ENCODE peak calls at places on chromosome 3, in four cellular contexts. One of them, this sample, is unnamed.

GRCh38 chr3:55167586-55168317 is 239.9 kb upstream of the LRTM1 start:
- DNase-seq in CD8-positive, alpha-beta T cell: no peak
- DNase-seq in AG09309: no peak
- DNase-seq in small intestine: no peak
- DNase-seq in this sample: no peak

GRCh38 chr3:42526616-42527367 is 24.3 kb downstream of the VIPR1 start:
- DNase-seq in CD8-positive, alpha-beta T cell: peak; percentile 14
- DNase-seq in AG09309: no peak
- DNase-seq in small intestine: no peak
- DNase-seq in this sample: no peak

GRCh38 chr3:152376351-152377183 is 107.8 kb downstream of the MBNL1 start:
- DNase-seq in CD8-positive, alpha-beta T cell: no peak
- DNase-seq in AG09309: no peak
- DNase-seq in small intestine: no peak
- DNase-seq in this sample: no peak

GRCh38 chr3:23136054-23136453 is 67.1 kb upstream of the UBE2E2 start:
- DNase-seq in CD8-positive, alpha-beta T cell: no peak
- DNase-seq in AG09309: no peak
- DNase-seq in small intestine: no peak
- DNase-seq in this sample: no peak

GRCh38 chr3:169241928-169242751 is 421.4 kb downstream of the MECOM start:
- DNase-seq in CD8-positive, alpha-beta T cell: no peak
- DNase-seq in AG09309: no peak
- DNase-seq in small intestine: peak; percentile 42
- DNase-seq in this sample: no peak

GRCh38 chr3:189001559-189001958 is 170.2 kb upstream of the TPRG1 start:
- DNase-seq in CD8-positive, alpha-beta T cell: no peak
- DNase-seq in AG09309: peak; percentile 27
- DNase-seq in small intestine: no peak
- DNase-seq in this sample: no peak

GRCh38 chr3:172591876-172592771 is 68.9 kb upstream of the TNFSF10 start:
- DNase-seq in CD8-positive, alpha-beta T cell: peak; percentile 52
- DNase-seq in AG09309: no peak
- DNase-seq in small intestine: peak; percentile 87
- DNase-seq in this sample: no peak

GRCh38 chr3:50138266-50139230 is 16.6 kb upstream of the SEMA3F start:
- DNase-seq in CD8-positive, alpha-beta T cell: no peak
- DNase-seq in AG09309: no peak
- DNase-seq in small intestine: no peak
- DNase-seq in this sample: no peak

GRCh38 chr3:33636125-33636855 is 81.8 kb downstream of the CLASP2 start:
- DNase-seq in CD8-positive, alpha-beta T cell: no peak
- DNase-seq in AG09309: peak; percentile 35
- DNase-seq in small intestine: peak; percentile 17
- DNase-seq in this sample: no peak

GRCh38 chr3:192850501-192850981 is 67.1 kb downstream of the MB21D2 start:
- DNase-seq in CD8-positive, alpha-beta T cell: no peak
- DNase-seq in AG09309: no peak
- DNase-seq in small intestine: peak; percentile 97
- DNase-seq in this sample: no peak

GRCh38 chr3:141081141-141081795 is 30.1 kb downstream of the SPSB4 start:
- DNase-seq in CD8-positive, alpha-beta T cell: no peak
- DNase-seq in AG09309: no peak
- DNase-seq in small intestine: no peak
- DNase-seq in this sample: no peak

GRCh38 chr3:120683671-120684301 is 1.7 kb upstream of the HGD start:
- DNase-seq in CD8-positive, alpha-beta T cell: no peak
- DNase-seq in AG09309: no peak
- DNase-seq in small intestine: peak; percentile 16
- DNase-seq in this sample: no peak

GRCh38 chr3:16415911-16416310 is 97.6 kb downstream of the RFTN1 start:
- DNase-seq in CD8-positive, alpha-beta T cell: no peak
- DNase-seq in AG09309: no peak
- DNase-seq in small intestine: no peak
- DNase-seq in this sample: no peak

GRCh38 chr3:77303943-77304778 is 264.3 kb downstream of the ROBO2 start:
- DNase-seq in CD8-positive, alpha-beta T cell: no peak
- DNase-seq in AG09309: no peak
- DNase-seq in small intestine: no peak
- DNase-seq in this sample: no peak

GRCh38 chr3:97689962-97690361 is 74.6 kb upstream of the ARL6 start:
- DNase-seq in CD8-positive, alpha-beta T cell: no peak
- DNase-seq in AG09309: no peak
- DNase-seq in small intestine: no peak
- DNase-seq in this sample: no peak

GRCh38 chr3:76954412-76954811 is 85.5 kb upstream of the ROBO2 start:
- DNase-seq in CD8-positive, alpha-beta T cell: no peak
- DNase-seq in AG09309: no peak
- DNase-seq in small intestine: no peak
- DNase-seq in this sample: no peak

GRCh38 chr3:10182950-10183349 is 18.2 kb downstream of the IRAK2 start:
- DNase-seq in CD8-positive, alpha-beta T cell: no peak
- DNase-seq in AG09309: no peak
- DNase-seq in small intestine: no peak
- DNase-seq in this sample: no peak

GRCh38 chr3:112773864-112774263 is 72.8 kb downstream of the CD200R1L start:
- DNase-seq in CD8-positive, alpha-beta T cell: peak; percentile 5
- DNase-seq in AG09309: no peak
- DNase-seq in small intestine: peak; percentile 87
- DNase-seq in this sample: no peak

GRCh38 chr3:134372405-134373277 is 1.6 kb downstream of the AMOTL2 start:
- DNase-seq in CD8-positive, alpha-beta T cell: no peak
- DNase-seq in AG09309: no peak
- DNase-seq in small intestine: no peak
- DNase-seq in this sample: no peak

DNA sequence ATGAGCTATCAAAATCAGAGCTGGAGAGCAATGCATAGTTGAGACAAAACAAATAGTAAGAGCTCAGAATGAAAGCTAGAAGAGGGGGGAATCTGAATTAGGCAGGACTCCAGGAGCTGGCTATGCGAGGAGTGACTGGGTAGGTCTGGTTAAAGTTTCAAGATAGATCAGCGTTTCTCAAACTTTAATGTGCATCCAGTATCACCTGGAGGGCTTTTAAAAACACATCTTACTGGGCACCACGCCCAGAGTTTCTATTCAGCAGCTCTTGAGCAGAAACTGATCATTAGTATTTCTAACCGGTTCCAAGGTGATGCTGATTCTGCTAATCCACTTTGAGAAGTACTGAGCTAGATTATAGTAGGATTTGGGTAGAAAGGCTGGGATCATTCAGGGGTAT is 96.2 kb upstream of the ACP3 start:
- DNase-seq in CD8-positive, alpha-beta T cell: no peak
- DNase-seq in AG09309: no peak
- DNase-seq in small intestine: no peak
- DNase-seq in this sample: no peak
- H3K4me3 ChIP-seq in CD8-positive, alpha-beta T cell: no peak overlapping the region
- H3K4me3 ChIP-seq in AG09309: no peak overlapping the region
- H3K4me3 ChIP-seq in small intestine: no peak overlapping the region
- H3K4me3 ChIP-seq in this sample: no peak overlapping the region

DNA sequence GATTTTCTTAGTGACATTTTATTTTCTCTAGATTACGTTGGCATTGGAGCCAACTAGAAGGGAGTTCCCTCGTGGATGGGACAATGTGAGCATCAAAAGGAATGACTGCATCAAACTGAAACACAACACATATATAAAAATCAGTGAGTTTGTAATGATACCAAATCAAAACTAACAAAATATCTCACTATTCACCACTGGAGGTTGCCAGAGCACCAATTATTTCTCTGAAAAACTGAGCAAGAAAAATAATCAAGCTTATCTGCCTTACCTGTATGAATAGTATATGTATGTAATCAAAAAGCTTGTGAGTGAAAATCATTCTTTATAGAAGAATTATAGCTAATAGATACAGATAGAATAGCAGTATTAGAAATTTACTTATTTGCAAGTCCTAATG is 46.8 kb upstream of the OTOL1 start:
- DNase-seq in CD8-positive, alpha-beta T cell: no peak
- DNase-seq in AG09309: no peak
- DNase-seq in small intestine: no peak
- DNase-seq in this sample: no peak
- H3K4me3 ChIP-seq in CD8-positive, alpha-beta T cell: no peak overlapping the region
- H3K4me3 ChIP-seq in AG09309: no peak overlapping the region
- H3K4me3 ChIP-seq in small intestine: no peak overlapping the region
- H3K4me3 ChIP-seq in this sample: no peak overlapping the region

DNA sequence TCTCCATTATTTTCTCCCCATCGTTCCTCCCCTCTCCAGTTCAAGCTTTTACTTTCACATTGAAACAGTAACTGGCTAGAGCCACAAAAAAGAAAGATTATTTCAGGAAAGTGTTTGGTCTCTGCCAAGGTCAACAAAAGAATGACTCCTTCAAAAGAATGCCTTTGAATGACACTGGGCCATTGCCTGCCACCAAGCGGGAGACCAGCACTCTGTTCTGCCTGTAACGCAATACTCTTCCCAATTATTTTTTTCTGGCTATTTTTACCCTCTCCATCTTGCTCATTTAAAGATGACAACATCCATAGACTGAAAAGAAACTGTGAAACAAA is 37.3 kb downstream of the EHHADH start:
- DNase-seq in CD8-positive, alpha-beta T cell: no peak
- DNase-seq in AG09309: no peak
- DNase-seq in small intestine: no peak
- DNase-seq in this sample: no peak
- H3K4me3 ChIP-seq in CD8-positive, alpha-beta T cell: no peak overlapping the region
- H3K4me3 ChIP-seq in AG09309: no peak overlapping the region
- H3K4me3 ChIP-seq in small intestine: no peak overlapping the region
- H3K4me3 ChIP-seq in this sample: no peak overlapping the region

GRCh38 chr3:69197455-69197854 is 75.1 kb upstream of the LMOD3 start:
- DNase-seq in CD8-positive, alpha-beta T cell: no peak
- DNase-seq in AG09309: no peak
- DNase-seq in small intestine: no peak
- DNase-seq in this sample: no peak
- H3K4me3 ChIP-seq in CD8-positive, alpha-beta T cell: no peak overlapping the region
- H3K4me3 ChIP-seq in AG09309: no peak overlapping the region
- H3K4me3 ChIP-seq in small intestine: no peak overlapping the region
- H3K4me3 ChIP-seq in this sample: no peak overlapping the region

GRCh38 chr3:3129579-3129978 is 2.8 kb downstream of the TRNT1 start:
- DNase-seq in CD8-positive, alpha-beta T cell: no peak
- DNase-seq in AG09309: no peak
- DNase-seq in small intestine: no peak
- DNase-seq in this sample: no peak

GRCh38 chr3:3126477-3127431 is at the start of gene TRNT1:
- DNase-seq in CD8-positive, alpha-beta T cell: peak; percentile 94
- DNase-seq in AG09309: peak; percentile 62
- DNase-seq in small intestine: peak; percentile 94
- DNase-seq in this sample: peak; percentile 96

GRCh38 chr3:3127432-3128010 is 781 bp downstream of the TRNT1 start:
- DNase-seq in CD8-positive, alpha-beta T cell: no peak
- DNase-seq in AG09309: no peak
- DNase-seq in small intestine: peak; percentile 11
- DNase-seq in this sample: no peak

DNA sequence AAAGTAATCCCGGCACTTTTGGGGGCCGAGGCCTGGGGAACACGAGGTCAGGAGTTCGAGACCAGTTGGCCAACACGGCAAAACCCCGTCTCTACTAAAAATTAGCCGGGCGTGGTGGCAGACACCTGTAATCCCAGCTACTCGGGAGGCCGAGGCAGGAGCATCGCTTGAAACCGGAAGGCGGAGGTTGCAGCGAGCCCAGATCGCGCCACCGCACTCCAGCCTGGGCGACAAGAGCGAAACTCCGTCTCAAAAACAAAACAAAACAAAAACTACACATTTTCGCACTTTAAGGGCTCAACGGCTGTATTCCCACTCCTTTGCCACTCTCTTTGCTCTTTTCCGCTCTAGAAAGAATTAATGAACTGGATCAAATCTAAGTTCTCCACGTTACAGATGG is 763 bp upstream of the TRNT1 start:
- DNase-seq in CD8-positive, alpha-beta T cell: no peak
- DNase-seq in AG09309: no peak
- DNase-seq in small intestine: no peak
- DNase-seq in this sample: no peak
- H3K4me3 ChIP-seq in CD8-positive, alpha-beta T cell: peak overlapping the region; percentile 93
- H3K4me3 ChIP-seq in AG09309: peak overlapping the region; percentile 70
- H3K4me3 ChIP-seq in small intestine: peak overlapping the region; percentile 76
- H3K4me3 ChIP-seq in this sample: peak overlapping the region; percentile 97

DNA sequence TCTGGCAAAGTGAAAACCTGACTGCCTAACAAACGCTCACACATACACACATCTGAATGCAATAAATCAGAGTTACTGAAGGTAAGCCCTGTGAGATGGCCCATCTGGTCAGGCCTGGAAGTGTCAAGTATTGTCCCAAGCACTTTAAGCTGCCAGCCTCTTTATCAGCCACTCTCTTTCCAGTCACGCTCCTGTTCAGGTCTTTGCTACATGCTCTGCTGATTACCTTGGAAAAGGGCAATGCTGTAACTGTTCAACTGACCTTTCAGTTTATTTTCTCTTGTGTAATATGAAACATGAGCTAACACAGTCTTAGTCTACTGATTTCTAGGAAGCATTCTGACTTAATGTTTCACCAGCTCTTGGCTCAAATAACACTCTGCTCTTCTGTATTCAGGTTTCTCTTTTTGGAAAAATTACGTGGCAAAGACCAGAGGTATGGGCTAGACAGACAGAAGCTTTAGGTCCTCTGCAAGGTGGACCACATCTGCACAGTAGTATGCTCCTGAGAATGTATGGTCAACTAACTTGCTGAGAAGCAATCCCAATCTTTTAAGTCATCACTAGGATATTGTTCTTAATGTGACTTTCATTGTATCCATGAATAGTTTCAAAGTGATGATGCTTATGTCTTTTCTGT is 44.5 kb downstream of the GBE1 start:
- DNase-seq in CD8-positive, alpha-beta T cell: no peak
- DNase-seq in AG09309: peak; percentile 49
- DNase-seq in small intestine: peak; percentile 13
- DNase-seq in this sample: no peak
- H3K4me3 ChIP-seq in CD8-positive, alpha-beta T cell: no peak overlapping the region
- H3K4me3 ChIP-seq in AG09309: no peak overlapping the region
- H3K4me3 ChIP-seq in small intestine: no peak overlapping the region
- H3K4me3 ChIP-seq in this sample: no peak overlapping the region

DNA sequence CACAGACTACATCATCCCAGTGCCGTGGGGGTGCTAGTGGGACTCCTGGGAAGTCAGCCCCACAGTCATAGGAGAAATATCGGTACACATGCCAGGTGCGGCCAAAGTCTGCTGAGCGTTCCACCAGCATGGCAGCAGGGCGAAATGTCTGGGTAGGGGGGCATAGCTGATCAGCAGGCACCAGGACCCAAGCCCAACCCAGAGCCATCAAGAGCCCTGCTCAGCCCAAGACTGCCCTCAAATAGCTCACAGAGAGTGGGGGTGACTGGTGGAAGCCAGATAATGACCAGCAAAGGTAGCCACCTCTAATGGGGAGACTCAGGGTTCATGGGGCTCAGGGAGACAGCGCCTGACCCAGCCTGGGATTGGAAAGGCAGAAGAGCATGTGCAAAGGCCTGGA is 1.3 kb downstream of the LAMB2 start:
- DNase-seq in CD8-positive, alpha-beta T cell: no peak
- DNase-seq in AG09309: no peak
- DNase-seq in small intestine: no peak
- DNase-seq in this sample: no peak
- H3K4me3 ChIP-seq in CD8-positive, alpha-beta T cell: no peak overlapping the region
- H3K4me3 ChIP-seq in AG09309: peak overlapping the region; percentile 83
- H3K4me3 ChIP-seq in small intestine: no peak overlapping the region
- H3K4me3 ChIP-seq in this sample: peak overlapping the region; percentile 73

This sample was measured in suprapubic skin.